ENCODE peak calls at places on chromosomes 2 and 18, in nine cellular contexts. Q is HFFc6, E is left kidney, T is iPS-NIHi11, W is activated B cell treated with CpG ODN at 0.5 μM for 24 hours, C is retinal pigment epithelial cell, K is H4, Z is activated T-cell treated with anti-CD3 and anti-CD28 coated beads for 48 hours, H is mucosa of gallbladder. N is an unnamed sample.

GRCh38 chr2:135629520-135629919 is 98.2 kb downstream of the R3HDM1 start:
- DNase-seq in Q (no peak), E (no peak), T (no peak), W (no peak), C (no peak), K (no peak), Z (no peak), H (no peak), N (no peak)

GRCh38 chr2:239598011-239598731 is 197.4 kb upstream of the HDAC4 start:
- DNase-seq in Q (no peak), E (no peak), T (no peak), W (peak; percentile 3), C (no peak), K (no peak), Z (no peak), H (no peak), N (no peak)

GRCh38 chr2:104856086-104856972 is 2.4 kb downstream of the POU3F3 start:
- DNase-seq in Q (no peak), E (peak; percentile 46), T (no peak), W (no peak), C (no peak), K (no peak), Z (no peak), H (no peak), N (no peak)

GRCh38 chr2:109370399-109370990 is 241.5 kb downstream of the SH3RF3 start:
- DNase-seq in Q (no peak), E (no peak), T (no peak), W (no peak), C (no peak), K (no peak), Z (no peak), H (no peak), N (no peak)

GRCh38 chr2:217360781-217361485 is 501.1 kb upstream of the TNP1 start:
- DNase-seq in Q (peak; percentile 90), E (peak; percentile 58), T (no peak), W (no peak), C (no peak), K (peak; percentile 81), Z (no peak), H (no peak), N (peak; percentile 79)

GRCh38 chr2:211396815-211397214 is 840.4 kb downstream of the CPS1 start:
- DNase-seq in Q (no peak), E (no peak), T (no peak), W (no peak), C (no peak), K (no peak), Z (no peak), H (no peak), N (no peak)

GRCh38 chr2:64866797-64867196 is 122.4 kb upstream of the SLC1A4 start:
- DNase-seq in Q (peak; percentile 96), E (peak; percentile 79), T (no peak), W (no peak), C (no peak), K (peak; percentile 87), Z (no peak), H (peak; percentile 55), N (no peak)

GRCh38 chr18:25985999-25986398 is 104.4 kb downstream of the SS18 start:
- DNase-seq in Q (no peak), E (no peak), T (no peak), W (no peak), C (no peak), K (no peak), Z (no peak), H (no peak), N (no peak)

GRCh38 chr2:205858781-205859478 is 176.6 kb downstream of the NRP2 start:
- DNase-seq in Q (peak; percentile 15), E (peak; percentile 51), T (peak; percentile 40), W (no peak), C (no peak), K (no peak), Z (no peak), H (peak; percentile 34), N (peak; percentile 74)

GRCh38 chr2:7191927-7192326 is 274.7 kb downstream of the RNF144A start:
- DNase-seq in Q (peak; percentile 1), E (peak; percentile 78), T (peak; percentile 17), W (no peak), C (peak; percentile 99), K (peak; percentile 68), Z (no peak), H (no peak), N (no peak)

GRCh38 chr2:64329848-64330247 is 124.1 kb upstream of the LGALSL start:
- DNase-seq in Q (peak; percentile 7), E (no peak), T (no peak), W (no peak), C (no peak), K (peak; percentile 25), Z (no peak), H (peak; percentile 54), N (no peak)

GRCh38 chr2:237772513-237772912 is 26.1 kb upstream of the RBM44 start:
- DNase-seq in Q (no peak), E (no peak), T (no peak), W (no peak), C (no peak), K (no peak), Z (no peak), H (no peak), N (no peak)

GRCh38 chr18:68316636-68317035 is 398.3 kb downstream of the TMX3 start:
- DNase-seq in Q (peak; percentile 0), E (peak; percentile 8), T (no peak), W (no peak), C (no peak), K (peak; percentile 52), Z (no peak), H (no peak), N (no peak)

GRCh38 chr18:24380163-24380747 is 17.4 kb downstream of the OSBPL1A start:
- DNase-seq in Q (no peak), E (no peak), T (peak; percentile 22), W (no peak), C (no peak), K (no peak), Z (no peak), H (no peak), N (no peak)

GRCh38 chr2:42909966-42910365 is 117.6 kb upstream of the HAAO start:
- DNase-seq in Q (no peak), E (no peak), T (no peak), W (no peak), C (no peak), K (no peak), Z (no peak), H (no peak), N (no peak)

GRCh38 chr2:159128191-159128590 is 158.3 kb downstream of the WDSUB1 start:
- DNase-seq in Q (no peak), E (no peak), T (no peak), W (no peak), C (no peak), K (no peak), Z (no peak), H (no peak), N (no peak)

GRCh38 chr18:48562075-48562474 is 23.2 kb downstream of the CTIF start:
- DNase-seq in Q (no peak), E (no peak), T (no peak), W (no peak), C (no peak), K (no peak), Z (no peak), H (no peak), N (no peak)

GRCh38 chr2:186199029-186199428 is 287.0 kb upstream of the ZC3H15 start:
- DNase-seq in Q (no peak), E (no peak), T (no peak), W (no peak), C (no peak), K (no peak), Z (no peak), H (no peak), N (no peak)

N was measured in NCI-H446.